ENCODE peak calls at places on chromosomes 13 and 19, in eight cellular contexts. R is activated CD4-positive, CD25-positive, alpha-beta regulatory T cell; A is neural crest cell; E is IMR-90; P is NCI-H345; S is GM23338; C is thoracic aorta; H is SHP77. M is an unnamed sample.

GRCh38 chr19:54959840-54960239 is 6.3 kb upstream of the NLRP2 start:
- DNase-seq in R (no peak), A (no peak), E (no peak), P (no peak), S (no peak), C (no peak), H (no peak), M (no peak)

GRCh38 chr19:1453525-1454371 is 3.8 kb downstream of the APC2 start:
- DNase-seq in R (no peak), A (no peak), E (no peak), P (no peak), S (peak), C (no peak), H (no peak), M (no peak)

GRCh38 chr13:100300708-100301107 is 211.8 kb downstream of the PCCA start:
- DNase-seq in R (no peak), A (no peak), E (no peak), P (no peak), S (no peak), C (no peak), H (no peak), M (no peak)

GRCh38 chr19:13880059-13880672 is 3.2 kb downstream of the NANOS3 start:
- DNase-seq in R (peak), A (peak), E (peak), P (peak), S (peak), C (peak), H (peak), M (peak)

GRCh38 chr19:54470991-54471782 is 1.9 kb downstream of the CDC42EP5 start:
- DNase-seq in R (no peak), A (peak), E (no peak), P (no peak), S (peak), C (no peak), H (no peak), M (no peak)

GRCh38 chr19:10686661-10687517 is 14.3 kb upstream of the QTRT1 start:
- DNase-seq in R (no peak), A (no peak), E (peak), P (no peak), S (no peak), C (no peak), H (no peak), M (no peak)

GRCh38 chr13:74056829-74057564 is 77.2 kb downstream of the KLF12 start:
- DNase-seq in R (no peak), A (no peak), E (no peak), P (peak), S (peak), C (no peak), H (no peak), M (no peak)

GRCh38 chr13:31250435-31250834 is 50.7 kb downstream of the B3GLCT start:
- DNase-seq in R (no peak), A (no peak), E (no peak), P (no peak), S (no peak), C (no peak), H (no peak), M (no peak)

GRCh38 chr19:35015576-35016351 is 14.5 kb upstream of the SCN1B start:
- DNase-seq in R (no peak), A (no peak), E (peak), P (no peak), S (no peak), C (no peak), H (no peak), M (no peak)

GRCh38 chr19:6678690-6679109 is 8.7 kb upstream of the TNFSF14 start:
- DNase-seq in R (no peak), A (no peak), E (no peak), P (no peak), S (no peak), C (no peak), H (no peak), M (no peak)

GRCh38 chr19:48963371-48964204 is 1.5 kb upstream of the FTL start:
- DNase-seq in R (peak), A (peak), E (peak), P (no peak), S (peak), C (peak), H (peak), M (peak)

GRCh38 chr19:670609-671075 is 5.5 kb upstream of the FSTL3 start:
- DNase-seq in R (no peak), A (no peak), E (no peak), P (no peak), S (peak), C (no peak), H (no peak), M (no peak)

GRCh38 chr13:29702912-29703351 is 107.4 kb upstream of the SLC7A1 start:
- DNase-seq in R (no peak), A (peak), E (peak), P (no peak), S (peak), C (no peak), H (no peak), M (no peak)

GRCh38 chr19:21848706-21849105 is 12.7 kb upstream of the ZNF43 start:
- DNase-seq in R (no peak), A (no peak), E (peak), P (peak), S (no peak), C (no peak), H (no peak), M (no peak)

GRCh38 chr19:42370068-42370520 is 20.0 kb downstream of the CNFN start:
- DNase-seq in R (no peak), A (no peak), E (no peak), P (peak), S (peak), C (no peak), H (no peak), M (no peak)

GRCh38 chr13:73061478-73062275 is 2.9 kb downstream of the KLF5 start:
- DNase-seq in R (no peak), A (no peak), E (no peak), P (peak), S (peak), C (no peak), H (no peak), M (peak)

GRCh38 chr13:40920826-40921225 is 98.3 kb downstream of the ELF1 start:
- DNase-seq in R (no peak), A (no peak), E (peak), P (no peak), S (no peak), C (no peak), H (no peak), M (no peak)

GRCh38 chr19:49687566-49688316 is 1.7 kb upstream of the ADM5 start:
- DNase-seq in R (no peak), A (no peak), E (no peak), P (no peak), S (peak), C (no peak), H (no peak), M (no peak)

GRCh38 chr19:15015946-15016542 is 33.2 kb upstream of the CASP14 start:
- DNase-seq in R (no peak), A (peak), E (no peak), P (no peak), S (peak), C (no peak), H (no peak), M (peak)

GRCh38 chr19:30252214-30252613 is 120.0 kb upstream of the ZNF536 start:
- DNase-seq in R (no peak), A (no peak), E (no peak), P (no peak), S (no peak), C (no peak), H (no peak), M (no peak)

GRCh38 chr13:37752156-37752555 is 117.4 kb downstream of the TRPC4 start:
- DNase-seq in R (no peak), A (no peak), E (no peak), P (no peak), S (no peak), C (no peak), H (no peak), M (no peak)

GRCh38 chr13:93116809-93117208 is 109.8 kb upstream of the GPC6 start:
- DNase-seq in R (no peak), A (no peak), E (no peak), P (peak), S (peak), C (no peak), H (peak), M (peak)

GRCh38 chr19:36898422-36898821 is 17.7 kb downstream of the ZNF829 start:
- DNase-seq in R (no peak), A (no peak), E (no peak), P (no peak), S (no peak), C (no peak), H (no peak), M (no peak)

M was measured in Caco-2.